ENCODE peak calls at places on chromosomes 12 and 14, in nine cellular contexts. U is stomach, B is adrenal gland, A is HCT116, Y is brain microvascular endothelial cell, P is glutamatergic neuron, L is esophagus muscularis mucosa, R is progenitor cell of endocrine pancreas, T is omental fat pad. M is an unnamed sample.

GRCh38 chr12:46442723-46443122 is 70.2 kb upstream of the SLC38A2 start:
- DNase-seq in L (no peak), T (no peak), P (no peak), U (no peak), Y (no peak), B (no peak), R (no peak), A (peak; percentile 77), M (no peak)

GRCh38 chr12:88522961-88523360 is 57.3 kb downstream of the KITLG start:
- DNase-seq in P (no peak), B (no peak), R (no peak), L (no peak), A (no peak), T (no peak), U (no peak), Y (no peak), M (no peak)

GRCh38 chr12:116015525-116015924 is 262.0 kb downstream of the MED13L start:
- DNase-seq in R (no peak), T (no peak), A (no peak), P (no peak), L (no peak), U (no peak), B (no peak), Y (peak; percentile 25), M (no peak)

GRCh38 chr12:18578191-18578590 is 159.6 kb downstream of the PLCZ1 start:
- DNase-seq in P (no peak), L (no peak), T (no peak), R (no peak), B (no peak), U (no peak), Y (no peak), A (no peak), M (no peak)

GRCh38 chr14:64721391-64721791 is 17.2 kb downstream of the PLEKHG3 start:
- DNase-seq in U (peak; percentile 62), T (no peak), A (no peak), Y (no peak), R (no peak), P (no peak), L (no peak), B (no peak), M (peak; percentile 81)

GRCh38 chr12:124398578-124399227 is 103.8 kb downstream of the RFLNA start:
- DNase-seq in P (no peak), L (peak; percentile 96), B (no peak), R (no peak), T (peak; percentile 68), U (peak; percentile 48), A (no peak), Y (no peak), M (no peak)

GRCh38 chr14:100396266-100396795 is 73.2 kb downstream of the SLC25A47 start:
- DNase-seq in B (no peak), Y (no peak), L (no peak), T (no peak), U (no peak), R (no peak), P (no peak), A (no peak), M (no peak)

GRCh38 chr12:121345151-121345810 is 6.9 kb downstream of the ANAPC5 start:
- DNase-seq in T (no peak), A (no peak), B (no peak), R (no peak), Y (no peak), U (no peak), P (no peak), L (no peak), M (no peak)

GRCh38 chr14:37969511-37969979 is 238.2 kb upstream of the SSTR1 start:
- DNase-seq in A (no peak), P (no peak), T (no peak), R (no peak), L (no peak), B (no peak), U (peak; percentile 37), Y (no peak), M (no peak)

GRCh38 chr14:105126970-105127307 is 41.6 kb downstream of the JAG2 start:
- DNase-seq in P (no peak), L (no peak), B (peak; percentile 4), T (no peak), U (peak; percentile 17), A (no peak), R (no peak), Y (no peak), M (no peak)

GRCh38 chr12:119008691-119009221 is 27.4 kb downstream of the SRRM4 start:
- DNase-seq in Y (no peak), U (peak; percentile 25), P (peak; percentile 92), L (no peak), A (no peak), T (no peak), B (no peak), R (no peak), M (no peak)

GRCh38 chr12:55637467-55637866 is 775 bp downstream of the OR10P1 start:
- DNase-seq in B (no peak), U (no peak), Y (no peak), L (no peak), P (no peak), T (no peak), A (no peak), R (no peak), M (no peak)

DNA sequence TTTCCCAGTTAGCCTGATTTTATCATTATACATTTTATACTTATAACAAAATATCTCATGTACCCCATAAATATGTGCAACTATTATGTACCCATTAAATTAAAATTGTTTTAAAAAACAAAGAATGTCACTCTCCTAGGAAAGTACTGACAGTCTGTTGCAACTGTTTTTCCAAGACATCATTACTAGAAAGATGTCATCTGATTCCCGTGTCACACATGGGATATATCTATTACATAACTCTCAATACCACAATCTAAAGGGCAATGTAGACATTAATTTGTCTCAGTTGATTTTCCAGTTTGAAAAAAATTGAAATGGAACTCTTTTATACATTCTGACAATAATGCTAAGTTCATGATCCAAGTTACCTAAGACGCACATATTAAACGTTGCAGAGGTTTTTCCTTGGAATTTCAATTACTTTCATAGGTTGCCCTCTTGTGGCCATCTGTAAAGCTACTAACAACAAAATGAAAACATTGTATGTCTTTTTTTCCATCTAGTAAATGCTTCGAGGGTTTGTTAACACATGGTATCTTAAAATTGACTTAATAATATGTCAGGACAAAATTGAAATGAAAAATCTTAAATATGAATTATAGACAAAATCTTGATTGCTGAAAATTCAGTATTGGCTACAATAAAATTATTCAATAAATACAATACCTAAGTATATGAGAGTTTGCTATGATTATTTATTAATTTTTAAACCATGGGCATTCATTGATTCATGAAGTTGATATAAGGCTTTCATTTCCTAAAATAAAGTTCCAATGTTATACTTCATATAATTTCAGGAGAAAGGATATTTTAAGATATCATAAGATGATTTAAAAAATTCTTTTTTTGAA is 131.6 kb downstream of the PPFIA2 start:
- DNase-seq in T (no peak), A (peak; percentile 52), P (no peak), R (no peak), U (no peak), Y (peak; percentile 34), B (no peak), L (no peak), M (peak; percentile 13)
- TF ChIP-seq CTCF in T (no peak), A (peak; percentile 74), P (peak; percentile 83), R (peak; percentile 82), U (no peak), Y (peak; percentile 49), B (peak; percentile 35), L (peak; percentile 52), M (peak; percentile 62)

GRCh38 chr12:63445266-63445665 is 223.0 kb downstream of the DPY19L2 start:
- DNase-seq in Y (no peak), A (no peak), P (no peak), R (no peak), U (no peak), L (no peak), T (no peak), B (no peak), M (no peak)

DNA sequence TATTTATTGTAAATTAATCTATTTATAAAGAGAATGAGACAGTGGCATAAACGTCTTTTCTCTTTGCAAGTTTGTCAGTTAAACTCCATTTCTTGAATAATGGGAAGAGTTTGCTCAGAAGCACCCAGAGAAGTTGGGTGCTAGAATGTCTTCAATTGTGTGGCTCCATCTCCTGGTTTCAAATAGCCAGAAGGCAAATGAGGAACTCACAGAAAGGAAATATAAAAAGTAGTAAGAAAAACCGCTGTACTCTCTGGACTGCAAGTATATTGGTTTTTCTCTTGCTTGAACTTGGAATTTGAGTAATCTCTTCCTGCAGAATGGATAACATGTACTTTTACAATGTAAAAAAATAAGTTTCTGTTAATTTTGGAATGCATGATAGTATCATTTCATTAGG is 217.5 kb downstream of the DPY19L2 start:
- DNase-seq in R (no peak), Y (no peak), U (no peak), L (no peak), A (no peak), P (no peak), B (no peak), T (no peak), M (no peak)
- TF ChIP-seq CTCF in R (no peak), Y (no peak), U (no peak), L (no peak), A (no peak), P (no peak), B (no peak), T (no peak), M (no peak)

DNA sequence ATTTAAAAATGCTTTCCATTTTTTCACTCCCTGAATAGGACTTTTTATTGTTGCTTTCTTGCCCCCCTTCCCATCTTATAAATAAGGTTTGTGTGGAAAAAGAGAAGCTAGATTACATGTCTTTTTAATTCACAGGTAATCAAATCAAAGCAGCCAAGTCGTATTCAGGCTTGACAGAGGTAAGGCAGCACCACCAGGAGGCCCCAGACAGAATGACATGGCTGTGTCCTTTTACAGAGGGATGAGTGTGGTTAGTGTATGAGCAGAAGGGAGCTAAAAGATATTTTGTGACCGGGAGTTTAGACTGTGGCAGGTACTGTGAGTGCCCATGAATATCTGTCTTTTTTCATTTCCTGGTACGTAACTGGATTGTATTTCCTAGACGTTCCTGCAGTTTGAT is 596.1 kb downstream of the ETNK1 start:
- DNase-seq in T (no peak), Y (no peak), P (no peak), R (no peak), A (no peak), B (no peak), L (no peak), U (no peak), M (no peak)
- TF ChIP-seq CTCF in T (no peak), Y (peak; percentile 73), P (no peak), R (peak; percentile 56), A (no peak), B (no peak), L (no peak), U (no peak), M (peak; percentile 57)

DNA sequence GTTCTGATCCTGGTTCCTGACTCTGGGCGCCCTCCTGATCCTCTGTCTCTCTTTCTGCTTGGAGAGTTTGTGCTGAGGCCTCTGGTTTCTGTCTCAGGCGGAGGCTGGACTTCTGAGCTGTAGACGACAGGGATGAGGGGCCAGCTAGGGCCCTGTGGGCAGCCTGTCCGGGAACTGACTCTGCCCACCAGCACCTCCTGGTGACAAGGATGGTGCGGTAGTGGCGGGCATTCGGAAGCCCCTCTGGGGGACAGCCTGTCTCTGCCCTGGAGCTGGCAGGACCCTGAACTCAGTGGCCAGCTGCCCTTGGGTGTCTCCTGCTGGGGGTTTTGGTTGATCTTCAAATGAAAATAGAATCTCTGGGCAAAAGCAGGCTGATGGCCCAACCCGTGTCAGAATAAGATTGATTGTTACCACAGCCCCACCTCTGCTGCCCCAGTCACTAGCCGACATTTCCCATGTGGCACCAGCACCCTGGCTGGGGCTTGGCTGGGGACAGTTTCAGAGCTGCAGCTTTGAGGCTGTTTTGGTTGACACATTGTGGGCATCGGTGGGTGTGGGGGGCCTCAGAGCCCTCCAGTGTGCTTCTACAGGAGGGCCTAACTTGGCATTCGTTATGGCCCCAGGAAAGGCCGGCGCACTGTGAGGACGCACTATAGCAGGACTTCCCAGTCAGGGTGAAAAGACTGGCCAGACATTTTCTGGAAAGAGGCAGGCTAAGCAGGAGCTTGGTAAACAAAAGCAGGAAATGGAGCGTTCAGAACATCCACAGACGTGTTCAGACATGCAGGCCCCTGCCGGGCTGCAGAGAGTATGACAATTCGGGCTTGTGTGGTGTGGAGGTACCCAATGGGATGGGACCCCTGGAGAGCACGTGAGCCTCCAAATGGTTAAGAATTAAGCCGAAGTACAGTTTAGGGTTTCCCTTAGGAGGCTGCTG is 16.1 kb downstream of the KRT80 start:
- DNase-seq in A (no peak), L (no peak), R (no peak), P (peak; percentile 14), B (no peak), U (no peak), Y (no peak), T (no peak), M (no peak)
- TF ChIP-seq CTCF in A (peak; percentile 39), L (no peak), R (no peak), P (no peak), B (no peak), U (no peak), Y (peak; percentile 39), T (no peak), M (peak; percentile 16)

M was measured in retinal pigment epithelial cell.